ENCODE peak calls at places on chromosomes 16 and 17, in six cellular contexts. W is IMR-90, Y is tibial nerve, L is left ventricle myocardium inferior, U is pancreas, I is thoracic aorta. H is an unnamed sample.

GRCh38 chr16:61237804-61238485 is 798.3 kb downstream of the CDH8 start:
- DNase-seq in W (no peak), Y (no peak), L (no peak), U (no peak), I (no peak), H (no peak)

GRCh38 chr17:78338860-78339259 is 21.0 kb downstream of the SOCS3 start:
- DNase-seq in W (no peak), Y (no peak), L (no peak), U (no peak), I (no peak), H (no peak)

GRCh38 chr16:57304169-57305061 is 19.9 kb upstream of the PLLP start:
- DNase-seq in W (peak; percentile 55), Y (no peak), L (no peak), U (no peak), I (peak; percentile 45), H (no peak)

GRCh38 chr16:31113420-31114124 is 3.9 kb upstream of the KAT8 start:
- DNase-seq in W (no peak), Y (no peak), L (no peak), U (no peak), I (no peak), H (no peak)

GRCh38 chr16:86931410-86931941 is 353.1 kb downstream of the FOXL1 start:
- DNase-seq in W (peak; percentile 89), Y (peak; percentile 13), L (peak; percentile 72), U (no peak), I (peak; percentile 14), H (no peak)

GRCh38 chr17:74768069-74768762 is 7.9 kb downstream of the NAT9 start:
- DNase-seq in W (peak; percentile 73), Y (no peak), L (peak; percentile 84), U (peak; percentile 93), I (peak; percentile 79), H (no peak)

GRCh38 chr16:22235839-22236745 is 30.0 kb downstream of the EEF2K start:
- DNase-seq in W (no peak), Y (peak; percentile 78), L (peak; percentile 23), U (no peak), I (peak; percentile 28), H (no peak)

GRCh38 chr16:720990-721764 is at the start of gene ANTKMT:
- DNase-seq in W (peak; percentile 64), Y (peak; percentile 36), L (peak; percentile 78), U (peak; percentile 93), I (no peak), H (peak; percentile 70)

GRCh38 chr16:1019234-1019933 is 37.8 kb downstream of the SOX8 start:
- DNase-seq in W (peak; percentile 4), Y (peak; percentile 27), L (peak; percentile 65), U (no peak), I (no peak), H (peak; percentile 71)

GRCh38 chr17:50768348-50768761 is 1.0 kb upstream of the ANKRD40CL start:
- DNase-seq in W (no peak), Y (no peak), L (no peak), U (peak; percentile 89), I (no peak), H (no peak)

GRCh38 chr16:36336-36984 is 16.9 kb downstream of the POLR3K start:
- DNase-seq in W (no peak), Y (no peak), L (no peak), U (no peak), I (no peak), H (no peak)

GRCh38 chr17:8857919-8858318 is 9.6 kb downstream of the PIK3R6 start:
- DNase-seq in W (peak; percentile 42), Y (no peak), L (peak; percentile 41), U (no peak), I (no peak), H (no peak)

GRCh38 chr16:72769876-72770275 is 278.1 kb downstream of the ZFHX3 start:
- DNase-seq in W (no peak), Y (no peak), L (no peak), U (no peak), I (no peak), H (no peak)

GRCh38 chr16:50671644-50672260 is 9.4 kb downstream of the SNX20 start:
- DNase-seq in W (peak; percentile 16), Y (no peak), L (no peak), U (no peak), I (no peak), H (no peak)

GRCh38 chr17:3030096-3030495 is 33.3 kb downstream of the OR1D5 start:
- DNase-seq in W (peak; percentile 89), Y (no peak), L (no peak), U (no peak), I (no peak), H (no peak)

GRCh38 chr16:50297301-50298074 is 31.1 kb downstream of the ADCY7 start:
- DNase-seq in W (no peak), Y (no peak), L (no peak), U (no peak), I (no peak), H (no peak)

GRCh38 chr16:27640277-27640600 is 90.3 kb downstream of the KATNIP start:
- DNase-seq in W (no peak), Y (no peak), L (no peak), U (no peak), I (no peak), H (peak; percentile 86)

GRCh38 chr17:70310251-70310672 is 140.9 kb downstream of the KCNJ2 start:
- DNase-seq in W (no peak), Y (no peak), L (no peak), U (no peak), I (no peak), H (no peak)

GRCh38 chr16:11685844-11686618 is 17.8 kb downstream of the SNN start:
- DNase-seq in W (peak; percentile 69), Y (no peak), L (no peak), U (no peak), I (no peak), H (no peak)

GRCh38 chr16:27322858-27323780 is 9.3 kb downstream of the IL4R start:
- DNase-seq in W (no peak), Y (no peak), L (no peak), U (no peak), I (no peak), H (no peak)

GRCh38 chr17:6079155-6079554 is 9.0 kb downstream of the WSCD1 start:
- DNase-seq in W (no peak), Y (no peak), L (no peak), U (no peak), I (no peak), H (peak; percentile 51)

GRCh38 chr17:4850236-4850635 is 17.1 kb downstream of the MINK1 start:
- DNase-seq in W (no peak), Y (no peak), L (no peak), U (no peak), I (no peak), H (no peak)

GRCh38 chr16:11393366-11393765 is 48.1 kb downstream of the RMI2 start:
- DNase-seq in W (no peak), Y (no peak), L (no peak), U (peak; percentile 8), I (no peak), H (no peak)

GRCh38 chr17:48577946-48578615 is at the start of gene HOXB4:
- DNase-seq in W (peak; percentile 88), Y (peak; percentile 67), L (peak; percentile 68), U (no peak), I (peak; percentile 64), H (no peak)

GRCh38 chr17:78089557-78090281 is 38.8 kb downstream of the TMC6 start:
- DNase-seq in W (no peak), Y (no peak), L (no peak), U (no peak), I (no peak), H (no peak)

GRCh38 chr16:53053967-53054669 is 673 bp upstream of the CHD9 start:
- DNase-seq in W (no peak), Y (no peak), L (peak; percentile 62), U (peak; percentile 56), I (no peak), H (no peak)

GRCh38 chr17:80600586-80600985 is 55.9 kb downstream of the RPTOR start:
- DNase-seq in W (no peak), Y (no peak), L (no peak), U (no peak), I (no peak), H (no peak)
- H3K27ac ChIP-seq in W (no peak overlapping the region), Y (no peak overlapping the region), L (no peak overlapping the region), U (no peak overlapping the region), I (no peak overlapping the region), H (no peak overlapping the region)

GRCh38 chr17:46872421-46872820 is 21.0 kb downstream of the WNT9B start:
- DNase-seq in W (no peak), Y (no peak), L (no peak), U (no peak), I (no peak), H (no peak)
- H3K27ac ChIP-seq in W (no peak overlapping the region), Y (no peak overlapping the region), L (no peak overlapping the region), U (no peak overlapping the region), I (no peak overlapping the region), H (no peak overlapping the region)

DNA sequence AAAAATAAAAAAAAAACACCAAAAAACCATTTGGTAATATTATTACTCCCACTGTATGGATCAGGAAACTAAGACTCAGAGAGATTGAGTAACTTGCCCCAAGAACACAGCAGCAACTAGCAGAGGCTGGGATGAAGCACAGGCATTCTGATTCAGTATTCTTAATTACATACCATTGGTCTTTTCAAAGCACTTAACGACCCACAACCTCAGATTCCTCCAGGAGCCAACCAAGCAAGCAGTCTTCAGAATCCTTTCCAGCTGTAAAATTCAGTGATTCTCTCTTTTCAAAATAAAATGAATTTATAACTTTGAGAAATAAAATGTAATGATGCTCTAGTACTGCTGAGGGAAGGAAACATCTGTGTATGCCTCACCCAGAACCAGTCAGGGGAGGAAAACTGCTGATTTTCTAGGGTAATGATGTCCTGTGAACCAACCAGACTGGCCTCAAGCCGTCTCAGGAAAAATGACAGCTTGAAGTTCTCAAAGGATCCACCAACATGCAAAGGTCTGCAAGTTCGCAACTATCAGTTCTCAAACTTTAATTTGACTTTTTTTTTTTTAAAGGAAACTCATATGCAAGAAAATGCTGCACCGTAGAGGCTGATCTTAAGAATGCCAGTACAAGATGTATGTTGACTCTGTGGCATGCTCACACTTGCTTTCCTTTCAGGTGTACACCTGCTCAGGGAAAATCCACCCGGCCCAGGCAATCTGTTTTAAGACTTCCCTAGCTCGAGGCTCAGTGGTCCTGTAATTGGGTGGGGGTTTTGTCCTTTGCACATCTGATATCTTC is 9.0 kb downstream of the CUEDC1 start:
- DNase-seq in W (peak; percentile 58), Y (no peak), L (no peak), U (no peak), I (no peak), H (no peak)
- H3K27ac ChIP-seq in W (peak overlapping the region; percentile 47), Y (peak overlapping the region; percentile 79), L (peak overlapping the region; percentile 100), U (peak overlapping the region; percentile 74), I (peak overlapping the region; percentile 29), H (peak overlapping the region; percentile 95)

DNA sequence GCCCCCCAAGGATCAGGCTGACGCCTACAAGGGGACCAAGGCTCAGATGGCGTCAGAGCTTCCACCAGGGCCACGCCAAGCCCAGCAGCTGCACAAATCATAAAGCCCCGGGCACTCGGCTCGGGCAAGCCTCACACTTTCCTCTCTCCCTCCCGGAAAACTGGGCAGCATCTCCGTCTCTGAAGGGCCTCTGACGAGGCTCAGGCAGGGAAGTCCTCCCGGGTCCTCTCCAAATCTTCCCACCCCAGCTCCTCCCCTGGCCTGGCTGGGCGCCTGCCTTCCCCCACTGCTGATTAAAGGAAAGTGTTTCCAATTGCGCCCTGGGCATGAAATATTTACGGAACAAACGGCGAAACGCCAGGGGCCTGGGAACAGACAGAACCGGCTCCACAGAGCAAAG is 38.5 kb downstream of the PIEZO1 start:
- DNase-seq in W (no peak), Y (peak; percentile 11), L (no peak), U (no peak), I (no peak), H (no peak)
- H3K27ac ChIP-seq in W (no peak overlapping the region), Y (no peak overlapping the region), L (peak overlapping the region; percentile 73), U (no peak overlapping the region), I (no peak overlapping the region), H (no peak overlapping the region)